ENCODE peak calls at places on chromosomes 7 and 10, in seven cellular contexts. R, U, H, A, X, V and I are unnamed samples. For H3K36me3, the result is how much of the 10 kb centered on the place peaks cover.

GRCh38 chr10:27542812-27543211 is 38.7 kb downstream of the RAB18 start:
- DNase-seq in U (no peak), X (no peak), A (no peak), H (no peak), R (no peak), V (no peak), I (no peak)

GRCh38 chr7:128311003-128311402 is 32.7 kb downstream of the RBM28 start:
- DNase-seq in X (no peak), R (no peak), H (no peak), A (no peak), U (no peak), V (no peak), I (no peak)

GRCh38 chr10:13990918-13991317 is 339.8 kb downstream of the FRMD4A start:
- DNase-seq in H (no peak), R (no peak), X (no peak), V (no peak), U (no peak), A (no peak), I (no peak)

GRCh38 chr7:66236713-66237303 is 31.7 kb downstream of the TPST1 start:
- DNase-seq in A (no peak), U (no peak), R (no peak), H (no peak), X (no peak), V (no peak), I (no peak)

GRCh38 chr7:43148161-43148731 is 35.8 kb downstream of the HECW1 start:
- DNase-seq in A (no peak), R (no peak), V (no peak), U (no peak), H (no peak), X (no peak), I (no peak)

GRCh38 chr7:44379366-44380178 is 54.2 kb upstream of the CAMK2B start:
- DNase-seq in X (no peak), U (no peak), R (no peak), A (no peak), V (no peak), H (peak), I (no peak)

GRCh38 chr7:1458676-1459511 is at the start of gene MICALL2:
- DNase-seq in V (peak), R (peak), U (no peak), X (no peak), A (peak), H (no peak), I (peak)

GRCh38 chr7:100483101-100483727 is 513 bp upstream of the NYAP1 start:
- DNase-seq in X (no peak), R (peak), V (peak), H (peak), U (peak), A (peak), I (peak)

GRCh38 chr7:134852626-134853025 is 73.2 kb downstream of the CALD1 start:
- DNase-seq in X (no peak), U (no peak), R (no peak), V (no peak), H (no peak), A (no peak), I (no peak)

GRCh38 chr10:71912431-71912830 is 51.8 kb upstream of the CHST3 start:
- DNase-seq in R (no peak), U (peak), A (no peak), V (no peak), X (no peak), H (no peak), I (no peak)

GRCh38 chr7:105693576-105693975 is 112.3 kb upstream of the EFCAB10 start:
- DNase-seq in X (no peak), R (no peak), V (no peak), U (no peak), H (no peak), A (no peak), I (no peak)

GRCh38 chr7:155189600-155189989 is 108.1 kb upstream of the INSIG1 start:
- DNase-seq in X (no peak), U (no peak), A (no peak), V (no peak), H (no peak), R (no peak), I (no peak)

GRCh38 chr10:110065269-110065668 is 57.5 kb downstream of the ADD3 start:
- DNase-seq in X (no peak), U (no peak), A (no peak), V (no peak), H (no peak), R (no peak), I (no peak)

GRCh38 chr10:78802866-78803265 is 265.9 kb upstream of the ZMIZ1 start:
- DNase-seq in H (no peak), V (no peak), A (peak), U (no peak), X (no peak), R (peak), I (no peak)

GRCh38 chr10:22875584-22875983 is 52.3 kb upstream of the ARMC3 start:
- DNase-seq in A (no peak), X (no peak), H (no peak), V (no peak), U (peak), R (no peak), I (no peak)

GRCh38 chr10:7301039-7301768 is 109.6 kb downstream of the SFMBT2 start:
- DNase-seq in V (no peak), U (peak), H (no peak), X (no peak), A (no peak), R (no peak), I (peak)

GRCh38 chr7:1555813-1556540 is at the start of gene TMEM184A:
- DNase-seq in V (peak), R (peak), A (peak), H (peak), X (no peak), U (peak), I (peak)

GRCh38 chr7:25029075-25029474 is 49.1 kb upstream of the OSBPL3 start:
- DNase-seq in X (no peak), U (no peak), H (peak), V (no peak), R (no peak), A (no peak), I (no peak)

GRCh38 chr10:121597504-121598241 is 571 bp downstream of the FGFR2 start:
- DNase-seq in V (no peak), U (peak), X (no peak), R (no peak), A (no peak), H (no peak), I (peak)

GRCh38 chr7:40551685-40552576 is 417.1 kb downstream of the SUGCT start:
- DNase-seq in V (no peak), A (no peak), H (no peak), U (no peak), R (no peak), X (peak), I (no peak)

GRCh38 chr10:6140965-6141295 is 52.1 kb downstream of the RBM17 start:
- DNase-seq in U (no peak), X (no peak), R (no peak), V (no peak), H (no peak), A (no peak), I (no peak)

GRCh38 chr10:123640016-123640535 is 26.1 kb upstream of the GPR26 start:
- DNase-seq in H (no peak), U (peak), A (no peak), R (no peak), V (no peak), X (no peak), I (no peak)

GRCh38 chr7:154898973-154899855 is 103.7 kb downstream of the PAXIP1 start:
- DNase-seq in V (no peak), A (no peak), U (no peak), R (no peak), X (no peak), H (no peak), I (no peak)

GRCh38 chr7:92830532-92831110 is 5.8 kb downstream of the CDK6 start:
- DNase-seq in U (no peak), A (no peak), H (no peak), R (no peak), X (no peak), V (no peak), I (no peak)
- H3K36me3 ChIP-seq in U (under half), A (under half), H (under half), R (under half), X (under half), V (under half), I (under half)

DNA sequence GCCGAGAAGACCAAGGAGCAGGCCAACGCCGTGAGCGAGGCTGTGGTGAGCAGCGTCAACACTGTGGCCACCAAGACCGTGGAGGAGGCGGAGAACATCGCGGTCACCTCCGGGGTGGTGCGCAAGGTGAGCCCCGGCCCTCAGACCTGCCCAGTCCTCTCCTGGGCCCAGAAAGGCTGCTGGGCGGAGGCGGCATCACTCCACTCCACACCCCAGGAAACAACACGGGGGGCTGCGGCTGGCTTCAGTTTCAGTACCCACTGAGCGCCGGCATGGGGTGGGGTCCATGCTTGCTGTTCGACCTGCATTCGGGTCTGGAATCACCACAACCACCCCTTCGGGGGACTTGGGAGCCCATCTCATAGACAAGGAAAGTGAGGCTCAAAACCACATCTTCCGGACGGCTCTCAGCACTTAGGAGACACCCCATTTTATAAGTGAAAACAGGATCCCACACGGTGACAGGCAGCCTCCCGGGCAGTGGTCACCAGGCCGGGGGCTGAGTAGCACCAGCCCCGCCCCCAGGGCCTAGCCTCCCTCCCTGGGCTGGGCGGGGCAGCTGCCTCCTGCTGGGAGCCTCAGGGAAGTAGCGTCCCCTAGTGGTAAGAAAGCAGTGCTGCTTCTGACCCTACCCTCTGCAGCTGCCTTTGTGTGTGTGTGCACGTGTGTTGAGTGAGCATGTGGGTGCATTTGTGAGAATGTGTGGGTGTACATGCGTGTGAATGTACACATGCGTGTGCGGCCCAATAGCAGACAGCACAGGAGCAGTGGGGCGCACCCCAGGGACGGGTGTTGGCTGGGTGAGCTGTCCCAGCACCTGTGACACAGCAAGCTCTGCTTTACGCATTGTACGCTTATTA is 1.8 kb downstream of the SNCG start:
- DNase-seq in A (no peak), X (peak), H (no peak), U (peak), V (no peak), R (peak), I (peak)
- TF ChIP-seq CTCF in A (peak), X (peak), H (peak), U (peak), V (peak), R (peak), I (peak)

GRCh38 chr10:1110674-1111119 is 54.5 kb downstream of the WDR37 start:
- DNase-seq in U (no peak), H (no peak), R (no peak), V (no peak), A (no peak), X (no peak), I (no peak)

GRCh38 chr10:1107004-1107403 is 50.8 kb downstream of the WDR37 start:
- DNase-seq in A (no peak), V (no peak), H (no peak), X (no peak), U (no peak), R (no peak), I (no peak)

GRCh38 chr10:1114355-1115261 is 58.4 kb downstream of the WDR37 start:
- DNase-seq in H (peak), U (no peak), X (no peak), A (no peak), R (no peak), V (no peak), I (no peak)

GRCh38 chr10:1107679-1108078 is 51.5 kb downstream of the WDR37 start:
- DNase-seq in X (no peak), H (no peak), U (no peak), V (no peak), R (peak), A (no peak), I (peak)

DNA sequence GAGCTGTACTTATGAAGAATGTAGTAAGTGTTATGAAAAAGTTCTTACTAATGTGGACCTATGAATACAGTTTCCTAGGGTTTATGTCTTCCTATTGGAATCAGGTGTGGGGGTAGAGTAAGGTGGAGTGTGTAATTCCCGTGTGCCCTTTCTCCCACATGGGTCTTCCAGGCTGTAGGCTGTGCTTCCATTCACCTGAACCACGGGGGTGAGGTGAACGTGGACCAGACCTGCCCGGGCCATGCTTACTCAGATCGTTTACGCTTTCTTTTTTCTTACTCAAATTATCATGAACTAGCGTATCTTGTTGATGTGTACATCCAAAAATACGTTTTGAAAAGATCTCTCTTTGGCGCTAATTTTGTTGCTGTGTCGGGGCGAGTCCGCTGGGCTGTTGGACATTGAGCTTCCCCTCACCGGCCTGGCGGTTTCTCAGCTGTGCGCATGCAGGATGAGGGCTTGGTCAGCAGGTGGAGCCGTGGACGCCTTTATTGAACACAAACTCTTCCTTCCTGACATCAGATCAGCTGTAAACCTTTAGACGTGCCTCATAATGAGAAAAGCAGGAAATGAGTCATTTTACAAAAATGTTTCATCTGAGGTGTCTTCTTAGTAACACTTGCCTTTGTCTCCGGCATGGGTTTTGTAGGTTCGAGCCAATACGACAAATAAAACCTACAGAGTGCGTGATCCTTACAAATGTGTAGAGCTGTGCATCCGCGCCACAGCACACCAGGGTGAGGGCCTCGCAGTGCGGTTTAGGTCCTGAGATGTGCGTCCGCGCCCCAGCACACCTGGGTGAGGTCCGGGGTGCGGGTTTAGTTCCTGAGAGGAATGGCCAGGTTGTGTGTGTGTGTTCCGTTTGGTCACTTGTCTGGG is 53.8 kb downstream of the WDR37 start:
- DNase-seq in X (peak), U (peak), A (peak), H (peak), V (peak), R (peak), I (peak)
- H3K36me3 ChIP-seq in X (under half), U (under half), A (under half), H (under half), V (half or more), R (under half), I (under half)

GRCh38 chr7:120805636-120806388 is 52.1 kb downstream of the TSPAN12 start:
- DNase-seq in X (peak), V (peak), U (peak), H (peak), A (peak), R (peak), I (peak)
- TF ChIP-seq CTCF in X (peak), V (peak), U (peak), H (peak), A (peak), R (peak), I (peak)